ENCODE peak calls at places on chromosomes 12 and 14, in nine cellular contexts. H is naive B cell; P is A172; O is Calu3; T is CD8-positive, alpha-beta T cell; Z is EH; L is stimulated activated CD4-positive, alpha-beta T cell treated with anti-CD3 and anti-CD28 coated beads, Interleukin-15, amount 100 ng/mL, for 24 hours; B is COR-L47; J is activated T-helper 1 cell treated with anti-CD3 and anti-CD28 coated beads, Interleukin-12 subunit alpha, Interleukin-12 subunit beta, Interleukin-2, Interleukin-4 antibody, amounts not matched to agents 30 ng/mL and 10 ng/mL and 1 ng/mL, durations not matched to agents 14 hours and 24 hours and 36 hours. S is an unnamed sample.
A peak's percentile ranks its signal among the peaks of the same experiment; 100 is the strongest.

GRCh38 chr12:45299132-45299692 is 83.3 kb downstream of the ANO6 start:
- DNase-seq in T (no peak), H (no peak), Z (peak; percentile 84), B (peak; percentile 43), P (peak; percentile 61), O (no peak), J (no peak), L (no peak), S (no peak)

GRCh38 chr14:87873741-87874140 is 119.2 kb downstream of the GALC start:
- DNase-seq in Z (no peak), L (no peak), O (no peak), P (peak; percentile 33), B (no peak), T (no peak), H (no peak), J (no peak), S (no peak)

GRCh38 chr12:18454330-18454729 is 193.0 kb downstream of the PIK3C2G start:
- DNase-seq in L (no peak), B (no peak), Z (no peak), T (no peak), H (no peak), J (no peak), O (no peak), P (no peak), S (no peak)

GRCh38 chr12:80810874-80811273 is 94.2 kb downstream of the MYF5 start:
- DNase-seq in T (no peak), P (no peak), J (no peak), Z (no peak), O (no peak), L (no peak), H (no peak), B (no peak), S (no peak)

GRCh38 chr14:67532998-67533753 is at the start of gene PLEKHH1:
- DNase-seq in L (peak; percentile 82), B (peak; percentile 74), J (peak; percentile 58), O (peak; percentile 74), P (peak; percentile 44), T (peak; percentile 66), Z (peak; percentile 71), H (no peak), S (peak; percentile 51)

GRCh38 chr12:26443309-26443708 is 247.9 kb downstream of the SSPN start:
- DNase-seq in L (no peak), Z (no peak), T (no peak), O (no peak), B (no peak), P (no peak), H (peak; percentile 6), J (no peak), S (no peak)

GRCh38 chr12:6539276-6540134 is 5.2 kb downstream of the GAPDH start:
- DNase-seq in T (no peak), B (no peak), P (no peak), O (no peak), H (no peak), L (peak; percentile 64), Z (peak; percentile 39), J (no peak), S (no peak)

GRCh38 chr12:93571360-93571853 is 1.1 kb upstream of the SOCS2 start:
- DNase-seq in H (peak; percentile 23), Z (peak; percentile 91), P (peak; percentile 62), T (peak; percentile 59), B (peak; percentile 47), O (peak; percentile 82), J (peak; percentile 59), L (peak; percentile 73), S (peak; percentile 64)

GRCh38 chr14:104293231-104293841 is 154.9 kb downstream of the KIF26A start:
- DNase-seq in P (no peak), L (no peak), H (no peak), B (no peak), T (no peak), Z (no peak), J (no peak), O (no peak), S (no peak)

GRCh38 chr12:67486671-67487070 is 161.9 kb upstream of the DYRK2 start:
- DNase-seq in H (no peak), B (no peak), L (no peak), P (no peak), Z (no peak), J (no peak), O (no peak), T (no peak), S (no peak)

GRCh38 chr12:110199360-110200123 is 75.4 kb downstream of the IFT81 start:
- DNase-seq in L (peak; percentile 9), O (no peak), B (peak; percentile 63), H (no peak), Z (peak; percentile 78), T (no peak), P (peak; percentile 43), J (peak; percentile 3), S (no peak)

GRCh38 chr12:9999016-9999415 is at the start of gene CLEC1B:
- DNase-seq in P (no peak), B (no peak), O (no peak), L (no peak), T (no peak), H (no peak), J (no peak), Z (no peak), S (no peak)

GRCh38 chr14:39229222-39229543 is 4.5 kb upstream of the MIA2 start:
- DNase-seq in J (peak; percentile 72), H (no peak), Z (peak; percentile 1), O (no peak), B (no peak), P (no peak), L (peak; percentile 69), T (peak; percentile 67), S (peak; percentile 73)

S was measured in activated T-helper 2 cell treated with anti-CD3 and anti-CD28 coated beads, Interferon-gamma antibody, Interleukin-2, Interleukin-4, amounts not matched to agents 10 μg/mL and 5 μg/mL and 100 μg/mL, durations not matched to agents 14 hours and 24 hours and 36 hours.